ENCODE peak calls at places on chromosomes 7 and 10, in nine cellular contexts. One of them, this sample, is unnamed.

GRCh38 chr7:54769203-54769602 is 10.2 kb upstream of the SEC61G start:
- DNase-seq in upper lobe of right lung: no peak
- DNase-seq in endodermal cell: no peak
- DNase-seq in NB4: no peak
- DNase-seq in epithelial cell of proximal tubule: no peak
- DNase-seq in bronchial epithelial cell: peak; percentile 57
- DNase-seq in astrocyte: no peak
- DNase-seq in mammary epithelial cell: no peak
- DNase-seq in Panc1: no peak
- DNase-seq in this sample: no peak

GRCh38 chr10:52474265-52474664 is 160.2 kb downstream of the DKK1 start:
- DNase-seq in endodermal cell: no peak
- DNase-seq in Panc1: no peak
- DNase-seq in mammary epithelial cell: no peak
- DNase-seq in NB4: no peak
- DNase-seq in upper lobe of right lung: no peak
- DNase-seq in bronchial epithelial cell: no peak
- DNase-seq in astrocyte: no peak
- DNase-seq in epithelial cell of proximal tubule: no peak
- DNase-seq in this sample: no peak

GRCh38 chr10:72285972-72286521 is 12.3 kb downstream of the DDIT4 start:
- DNase-seq in endodermal cell: no peak
- DNase-seq in astrocyte: no peak
- DNase-seq in mammary epithelial cell: no peak
- DNase-seq in epithelial cell of proximal tubule: peak; percentile 76
- DNase-seq in bronchial epithelial cell: no peak
- DNase-seq in upper lobe of right lung: no peak
- DNase-seq in NB4: no peak
- DNase-seq in Panc1: no peak
- DNase-seq in this sample: no peak

GRCh38 chr7:40623863-40624262 is 489.1 kb downstream of the SUGCT start:
- DNase-seq in bronchial epithelial cell: no peak
- DNase-seq in epithelial cell of proximal tubule: no peak
- DNase-seq in Panc1: no peak
- DNase-seq in upper lobe of right lung: no peak
- DNase-seq in astrocyte: no peak
- DNase-seq in mammary epithelial cell: no peak
- DNase-seq in NB4: no peak
- DNase-seq in endodermal cell: no peak
- DNase-seq in this sample: no peak

GRCh38 chr7:102472126-102473041 is 6.3 kb downstream of the POLR2J start:
- DNase-seq in upper lobe of right lung: no peak
- DNase-seq in NB4: no peak
- DNase-seq in Panc1: no peak
- DNase-seq in endodermal cell: peak; percentile 42
- DNase-seq in epithelial cell of proximal tubule: no peak
- DNase-seq in bronchial epithelial cell: no peak
- DNase-seq in astrocyte: no peak
- DNase-seq in mammary epithelial cell: no peak
- DNase-seq in this sample: peak; percentile 86

GRCh38 chr10:110556296-110556695 is 11.2 kb upstream of the SMC3 start:
- DNase-seq in NB4: no peak
- DNase-seq in Panc1: no peak
- DNase-seq in upper lobe of right lung: no peak
- DNase-seq in mammary epithelial cell: no peak
- DNase-seq in astrocyte: no peak
- DNase-seq in endodermal cell: no peak
- DNase-seq in bronchial epithelial cell: no peak
- DNase-seq in epithelial cell of proximal tubule: no peak
- DNase-seq in this sample: no peak

GRCh38 chr7:143454091-143454729 is 11.0 kb downstream of the TAS2R60 start:
- DNase-seq in upper lobe of right lung: no peak
- DNase-seq in bronchial epithelial cell: no peak
- DNase-seq in epithelial cell of proximal tubule: no peak
- DNase-seq in endodermal cell: no peak
- DNase-seq in Panc1: no peak
- DNase-seq in NB4: no peak
- DNase-seq in mammary epithelial cell: no peak
- DNase-seq in astrocyte: no peak
- DNase-seq in this sample: no peak

GRCh38 chr7:96380111-96380512 is 58.2 kb upstream of the SLC25A13 start:
- DNase-seq in astrocyte: no peak
- DNase-seq in upper lobe of right lung: peak; percentile 22
- DNase-seq in bronchial epithelial cell: no peak
- DNase-seq in mammary epithelial cell: no peak
- DNase-seq in Panc1: no peak
- DNase-seq in NB4: no peak
- DNase-seq in epithelial cell of proximal tubule: no peak
- DNase-seq in endodermal cell: peak; percentile 71
- DNase-seq in this sample: no peak

GRCh38 chr7:14850039-14850438 is 52.5 kb downstream of the DGKB start:
- DNase-seq in epithelial cell of proximal tubule: peak; percentile 13
- DNase-seq in upper lobe of right lung: no peak
- DNase-seq in bronchial epithelial cell: peak; percentile 59
- DNase-seq in endodermal cell: no peak
- DNase-seq in Panc1: no peak
- DNase-seq in astrocyte: no peak
- DNase-seq in mammary epithelial cell: no peak
- DNase-seq in NB4: peak; percentile 27
- DNase-seq in this sample: no peak

GRCh38 chr10:132444877-132445351 is 47.9 kb downstream of the PWWP2B start:
- DNase-seq in mammary epithelial cell: no peak
- DNase-seq in bronchial epithelial cell: no peak
- DNase-seq in epithelial cell of proximal tubule: no peak
- DNase-seq in NB4: peak; percentile 96
- DNase-seq in endodermal cell: peak; percentile 81
- DNase-seq in Panc1: no peak
- DNase-seq in upper lobe of right lung: no peak
- DNase-seq in astrocyte: no peak
- DNase-seq in this sample: no peak

GRCh38 chr7:48004023-48004422 is 24.6 kb upstream of the HUS1 start:
- DNase-seq in Panc1: no peak
- DNase-seq in bronchial epithelial cell: no peak
- DNase-seq in NB4: no peak
- DNase-seq in astrocyte: no peak
- DNase-seq in mammary epithelial cell: no peak
- DNase-seq in upper lobe of right lung: no peak
- DNase-seq in epithelial cell of proximal tubule: no peak
- DNase-seq in endodermal cell: no peak
- DNase-seq in this sample: no peak

GRCh38 chr10:16950686-16951681 is 133.8 kb upstream of the RSU1 start:
- DNase-seq in astrocyte: peak; percentile 81
- DNase-seq in mammary epithelial cell: peak; percentile 27
- DNase-seq in bronchial epithelial cell: peak; percentile 49
- DNase-seq in upper lobe of right lung: no peak
- DNase-seq in Panc1: no peak
- DNase-seq in epithelial cell of proximal tubule: no peak
- DNase-seq in NB4: peak; percentile 5
- DNase-seq in endodermal cell: peak; percentile 86
- DNase-seq in this sample: no peak

GRCh38 chr7:81515009-81515408 is 254.8 kb downstream of the HGF start:
- DNase-seq in astrocyte: peak; percentile 39
- DNase-seq in endodermal cell: no peak
- DNase-seq in upper lobe of right lung: no peak
- DNase-seq in mammary epithelial cell: peak; percentile 33
- DNase-seq in epithelial cell of proximal tubule: no peak
- DNase-seq in Panc1: no peak
- DNase-seq in NB4: no peak
- DNase-seq in bronchial epithelial cell: no peak
- DNase-seq in this sample: no peak

GRCh38 chr7:90666186-90666585 is 70.1 kb downstream of the CDK14 start:
- DNase-seq in NB4: no peak
- DNase-seq in epithelial cell of proximal tubule: no peak
- DNase-seq in mammary epithelial cell: no peak
- DNase-seq in bronchial epithelial cell: no peak
- DNase-seq in Panc1: no peak
- DNase-seq in astrocyte: no peak
- DNase-seq in endodermal cell: no peak
- DNase-seq in upper lobe of right lung: no peak
- DNase-seq in this sample: no peak

GRCh38 chr10:68333058-68333395 is 299 bp upstream of the PBLD start:
- DNase-seq in endodermal cell: no peak
- DNase-seq in astrocyte: peak; percentile 62
- DNase-seq in mammary epithelial cell: no peak
- DNase-seq in bronchial epithelial cell: peak; percentile 68
- DNase-seq in upper lobe of right lung: no peak
- DNase-seq in NB4: no peak
- DNase-seq in Panc1: no peak
- DNase-seq in epithelial cell of proximal tubule: peak; percentile 71
- DNase-seq in this sample: no peak

GRCh38 chr7:7769712-7770111 is 51.3 kb upstream of the RPA3 start:
- DNase-seq in astrocyte: no peak
- DNase-seq in bronchial epithelial cell: no peak
- DNase-seq in epithelial cell of proximal tubule: no peak
- DNase-seq in endodermal cell: no peak
- DNase-seq in mammary epithelial cell: no peak
- DNase-seq in upper lobe of right lung: no peak
- DNase-seq in Panc1: no peak
- DNase-seq in NB4: no peak
- DNase-seq in this sample: no peak

GRCh38 chr10:13439771-13440708 is 88.8 kb downstream of the BEND7 start:
- DNase-seq in mammary epithelial cell: peak; percentile 43
- DNase-seq in epithelial cell of proximal tubule: no peak
- DNase-seq in endodermal cell: peak; percentile 92
- DNase-seq in astrocyte: no peak
- DNase-seq in upper lobe of right lung: peak; percentile 80
- DNase-seq in Panc1: no peak
- DNase-seq in NB4: peak; percentile 40
- DNase-seq in bronchial epithelial cell: peak; percentile 13
- DNase-seq in this sample: no peak
- TF ChIP-seq CTCF in mammary epithelial cell: peak; percentile 69
- TF ChIP-seq CTCF in epithelial cell of proximal tubule: peak; percentile 93
- TF ChIP-seq CTCF in endodermal cell: peak; percentile 99
- TF ChIP-seq CTCF in astrocyte: peak; percentile 68
- TF ChIP-seq CTCF in upper lobe of right lung: peak; percentile 87
- TF ChIP-seq CTCF in Panc1: peak; percentile 90
- TF ChIP-seq CTCF in NB4: peak; percentile 68
- TF ChIP-seq CTCF in bronchial epithelial cell: peak; percentile 94
- TF ChIP-seq CTCF in this sample: peak; percentile 98

GRCh38 chr7:51007708-51008505 is 225.2 kb upstream of the GRB10 start:
- DNase-seq in upper lobe of right lung: peak; percentile 44
- DNase-seq in Panc1: no peak
- DNase-seq in endodermal cell: no peak
- DNase-seq in bronchial epithelial cell: no peak
- DNase-seq in epithelial cell of proximal tubule: no peak
- DNase-seq in mammary epithelial cell: no peak
- DNase-seq in NB4: no peak
- DNase-seq in astrocyte: no peak
- DNase-seq in this sample: no peak

GRCh38 chr7:51005074-51005473 is 222.4 kb upstream of the GRB10 start:
- DNase-seq in NB4: no peak
- DNase-seq in Panc1: no peak
- DNase-seq in astrocyte: no peak
- DNase-seq in epithelial cell of proximal tubule: no peak
- DNase-seq in bronchial epithelial cell: no peak
- DNase-seq in endodermal cell: no peak
- DNase-seq in upper lobe of right lung: no peak
- DNase-seq in mammary epithelial cell: no peak
- DNase-seq in this sample: no peak

GRCh38 chr7:51009716-51010496 is 227.2 kb upstream of the GRB10 start:
- DNase-seq in astrocyte: peak; percentile 69
- DNase-seq in NB4: no peak
- DNase-seq in endodermal cell: no peak
- DNase-seq in Panc1: no peak
- DNase-seq in bronchial epithelial cell: peak; percentile 21
- DNase-seq in mammary epithelial cell: peak; percentile 8
- DNase-seq in upper lobe of right lung: peak; percentile 65
- DNase-seq in epithelial cell of proximal tubule: peak; percentile 82
- DNase-seq in this sample: no peak

GRCh38 chr7:51010534-51010933 is 227.8 kb upstream of the GRB10 start:
- DNase-seq in endodermal cell: no peak
- DNase-seq in bronchial epithelial cell: no peak
- DNase-seq in astrocyte: no peak
- DNase-seq in mammary epithelial cell: no peak
- DNase-seq in epithelial cell of proximal tubule: no peak
- DNase-seq in Panc1: no peak
- DNase-seq in NB4: no peak
- DNase-seq in upper lobe of right lung: no peak
- DNase-seq in this sample: no peak

DNA sequence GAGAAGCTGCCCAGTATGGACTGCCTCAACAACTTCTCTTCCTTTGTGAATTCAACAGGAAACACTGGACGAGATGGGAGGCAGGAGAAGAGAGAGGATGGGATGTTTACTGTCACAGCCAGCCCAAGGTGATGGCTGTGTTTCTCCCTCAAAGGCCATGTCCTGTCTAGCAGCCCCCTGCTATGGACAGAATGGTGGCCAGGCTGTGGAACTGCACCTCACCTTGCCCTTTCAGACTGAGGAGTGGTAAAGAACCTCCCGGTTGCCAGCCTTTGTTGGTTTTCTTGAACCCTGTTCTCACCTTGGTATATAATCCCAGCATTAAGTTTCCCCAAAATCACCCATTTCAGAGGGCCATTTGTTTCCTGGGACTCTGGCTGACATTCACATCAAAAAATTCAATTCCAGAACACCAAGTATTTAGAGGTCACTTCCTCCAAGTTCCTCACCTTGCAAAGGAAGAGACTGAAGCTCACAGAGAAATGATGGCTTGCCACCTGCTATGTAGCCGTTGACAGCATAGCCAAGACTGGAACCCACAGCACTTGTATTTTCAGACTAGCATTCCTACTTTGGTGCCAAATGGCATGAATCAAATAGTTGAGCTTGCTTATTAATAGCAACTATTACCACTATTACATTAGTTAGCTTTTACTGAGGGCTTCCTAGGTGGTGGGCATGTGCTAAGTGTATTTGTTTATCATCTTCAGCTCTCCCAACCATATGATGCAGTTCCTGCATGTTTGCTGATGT is 224.0 kb upstream of the GRB10 start:
- DNase-seq in astrocyte: no peak
- DNase-seq in bronchial epithelial cell: no peak
- DNase-seq in mammary epithelial cell: no peak
- DNase-seq in NB4: no peak
- DNase-seq in endodermal cell: no peak
- DNase-seq in epithelial cell of proximal tubule: no peak
- DNase-seq in upper lobe of right lung: peak; percentile 28
- DNase-seq in Panc1: no peak
- DNase-seq in this sample: no peak
- TF ChIP-seq CTCF in astrocyte: no peak
- TF ChIP-seq CTCF in bronchial epithelial cell: no peak
- TF ChIP-seq CTCF in mammary epithelial cell: no peak
- TF ChIP-seq CTCF in NB4: no peak
- TF ChIP-seq CTCF in endodermal cell: peak; percentile 57
- TF ChIP-seq CTCF in epithelial cell of proximal tubule: peak; percentile 27
- TF ChIP-seq CTCF in upper lobe of right lung: no peak
- TF ChIP-seq CTCF in Panc1: no peak
- TF ChIP-seq CTCF in this sample: peak; percentile 10

GRCh38 chr7:137942459-137943115 is 59.3 kb downstream of the CREB3L2 start:
- DNase-seq in mammary epithelial cell: no peak
- DNase-seq in Panc1: no peak
- DNase-seq in epithelial cell of proximal tubule: no peak
- DNase-seq in upper lobe of right lung: no peak
- DNase-seq in bronchial epithelial cell: no peak
- DNase-seq in astrocyte: no peak
- DNase-seq in NB4: no peak
- DNase-seq in endodermal cell: no peak
- DNase-seq in this sample: no peak
- TF ChIP-seq CTCF in mammary epithelial cell: no peak
- TF ChIP-seq CTCF in Panc1: no peak
- TF ChIP-seq CTCF in epithelial cell of proximal tubule: no peak
- TF ChIP-seq CTCF in upper lobe of right lung: no peak
- TF ChIP-seq CTCF in bronchial epithelial cell: no peak
- TF ChIP-seq CTCF in astrocyte: no peak
- TF ChIP-seq CTCF in NB4: no peak
- TF ChIP-seq CTCF in endodermal cell: no peak
- TF ChIP-seq CTCF in this sample: no peak

GRCh38 chr7:122885583-122886356 is 490 bp downstream of the CADPS2 start:
- DNase-seq in NB4: no peak
- DNase-seq in mammary epithelial cell: peak; percentile 57
- DNase-seq in astrocyte: peak; percentile 26
- DNase-seq in endodermal cell: peak; percentile 84
- DNase-seq in Panc1: no peak
- DNase-seq in epithelial cell of proximal tubule: no peak
- DNase-seq in upper lobe of right lung: peak; percentile 74
- DNase-seq in bronchial epithelial cell: peak; percentile 26
- DNase-seq in this sample: no peak
- TF ChIP-seq CTCF in NB4: no peak
- TF ChIP-seq CTCF in mammary epithelial cell: no peak
- TF ChIP-seq CTCF in astrocyte: no peak
- TF ChIP-seq CTCF in endodermal cell: peak; percentile 41
- TF ChIP-seq CTCF in Panc1: no peak
- TF ChIP-seq CTCF in epithelial cell of proximal tubule: no peak
- TF ChIP-seq CTCF in upper lobe of right lung: peak; percentile 18
- TF ChIP-seq CTCF in bronchial epithelial cell: peak; percentile 16
- TF ChIP-seq CTCF in this sample: no peak